ENCODE peak calls at places on chromosomes 1 and 21, in six cellular contexts. L, S, G, E, T and O are unnamed samples.

GRCh38 chr21:43866233-43866632 is 1.2 kb downstream of the AGPAT3 start:
- DNase-seq in L (no peak), S (no peak), G (peak; percentile 63), E (peak; percentile 39), T (no peak), O (peak; percentile 82)

GRCh38 chr1:2003564-2004131 is at the start of gene CFAP74:
- DNase-seq in L (no peak), S (no peak), G (no peak), E (peak; percentile 92), T (no peak), O (no peak)

GRCh38 chr1:59924653-59925052 is 1.9 kb downstream of the CYP2J2 start:
- DNase-seq in L (no peak), S (no peak), G (no peak), E (no peak), T (no peak), O (no peak)

GRCh38 chr1:67888707-67889106 is 55.4 kb upstream of the GNG12 start:
- DNase-seq in L (no peak), S (no peak), G (no peak), E (peak; percentile 9), T (no peak), O (no peak)

GRCh38 chr1:21490774-21491482 is 18.3 kb upstream of the ALPL start:
- DNase-seq in L (no peak), S (peak; percentile 67), G (peak; percentile 21), E (no peak), T (peak; percentile 44), O (no peak)

GRCh38 chr1:14733053-14733778 is 134.7 kb downstream of the KAZN start:
- DNase-seq in L (no peak), S (no peak), G (no peak), E (peak; percentile 28), T (no peak), O (no peak)

GRCh38 chr1:33972676-33973395 is 109.0 kb downstream of the HMGB4 start:
- DNase-seq in L (no peak), S (no peak), G (no peak), E (no peak), T (no peak), O (peak; percentile 33)

GRCh38 chr1:199866210-199866617 is 161.3 kb upstream of the NR5A2 start:
- DNase-seq in L (no peak), S (no peak), G (no peak), E (no peak), T (no peak), O (no peak)

GRCh38 chr1:94314222-94314858 is 77.0 kb upstream of the ARHGAP29 start:
- DNase-seq in L (no peak), S (no peak), G (no peak), E (no peak), T (no peak), O (no peak)

GRCh38 chr1:50422946-50423669 is at the start of gene DMRTA2:
- DNase-seq in L (no peak), S (peak; percentile 56), G (no peak), E (peak; percentile 63), T (no peak), O (no peak)

GRCh38 chr1:47710075-47711071 is 272.5 kb downstream of the FOXD2 start:
- DNase-seq in L (peak; percentile 83), S (peak; percentile 49), G (peak; percentile 75), E (peak; percentile 78), T (peak; percentile 49), O (peak; percentile 88)

GRCh38 chr1:30707412-30708360 is 15.7 kb downstream of the MATN1 start:
- DNase-seq in L (peak; percentile 70), S (peak; percentile 57), G (peak; percentile 58), E (peak; percentile 87), T (no peak), O (peak; percentile 82)

GRCh38 chr1:33182452-33182851 is 609 bp upstream of the TRIM62 start:
- DNase-seq in L (no peak), S (no peak), G (no peak), E (peak; percentile 7), T (no peak), O (no peak)

GRCh38 chr1:37478451-37478871 is 4.1 kb downstream of the ZC3H12A start:
- DNase-seq in L (peak; percentile 53), S (peak; percentile 34), G (peak; percentile 64), E (no peak), T (no peak), O (peak; percentile 85)

GRCh38 chr1:29325675-29326074 is 89.4 kb downstream of the PTPRU start:
- DNase-seq in L (no peak), S (no peak), G (no peak), E (no peak), T (no peak), O (no peak)

GRCh38 chr1:43707191-43708005 is at the start of gene ST3GAL3:
- DNase-seq in L (peak; percentile 92), S (peak; percentile 86), G (peak; percentile 95), E (peak; percentile 96), T (peak; percentile 81), O (peak; percentile 97)

GRCh38 chr1:59486595-59486994 is 189.7 kb downstream of the FGGY start:
- DNase-seq in L (no peak), S (no peak), G (no peak), E (no peak), T (no peak), O (no peak)

GRCh38 chr1:215539803-215540575 is 27.1 kb upstream of the KCTD3 start:
- DNase-seq in L (peak; percentile 39), S (no peak), G (no peak), E (no peak), T (no peak), O (no peak)

GRCh38 chr1:44544960-44545359 is 129.3 kb downstream of the TMEM53 start:
- DNase-seq in L (no peak), S (no peak), G (no peak), E (no peak), T (no peak), O (no peak)

GRCh38 chr1:31423418-31423947 is 10.5 kb downstream of the SERINC2 start:
- DNase-seq in L (no peak), S (no peak), G (no peak), E (no peak), T (no peak), O (no peak)

GRCh38 chr1:8026976-8027747 is 1.1 kb upstream of the ERRFI1 start:
- DNase-seq in L (peak; percentile 80), S (peak; percentile 94), G (no peak), E (no peak), T (no peak), O (no peak)

GRCh38 chr1:168396940-168397680 is 116.4 kb downstream of the TBX19 start:
- DNase-seq in L (no peak), S (no peak), G (no peak), E (no peak), T (peak; percentile 63), O (no peak)

GRCh38 chr1:243798726-243799125 is 51.3 kb downstream of the AKT3 start:
- DNase-seq in L (no peak), S (peak; percentile 80), G (no peak), E (no peak), T (peak; percentile 47), O (no peak)

GRCh38 chr1:119266386-119266785 is 102.2 kb upstream of the HAO2 start:
- DNase-seq in L (no peak), S (no peak), G (no peak), E (no peak), T (no peak), O (no peak)

GRCh38 chr1:89715677-89716076 is 82.8 kb downstream of the LRRC8C start:
- DNase-seq in L (no peak), S (no peak), G (no peak), E (no peak), T (no peak), O (no peak)

GRCh38 chr1:219340796-219341195 is 167.1 kb downstream of the LYPLAL1 start:
- DNase-seq in L (no peak), S (no peak), G (no peak), E (no peak), T (no peak), O (no peak)

GRCh38 chr1:219322766-219323165 is 149.1 kb downstream of the LYPLAL1 start:
- DNase-seq in L (no peak), S (no peak), G (no peak), E (no peak), T (no peak), O (no peak)

GRCh38 chr1:97209381-97209780 is 487.8 kb downstream of the PTBP2 start:
- DNase-seq in L (no peak), S (no peak), G (no peak), E (no peak), T (no peak), O (no peak)

GRCh38 chr1:85372683-85373446 is 92.1 kb downstream of the DDAH1 start:
- DNase-seq in L (no peak), S (peak; percentile 23), G (no peak), E (no peak), T (no peak), O (no peak)

GRCh38 chr1:27605796-27606707 is 2.1 kb upstream of the AHDC1 start:
- DNase-seq in L (peak; percentile 51), S (peak; percentile 56), G (peak; percentile 63), E (peak; percentile 73), T (no peak), O (peak; percentile 86)

GRCh38 chr1:44237721-44238457 is 24.6 kb downstream of the DMAP1 start:
- DNase-seq in L (no peak), S (no peak), G (peak; percentile 13), E (peak; percentile 83), T (no peak), O (no peak)

GRCh38 chr1:187516874-187517273 is 688.1 kb downstream of the PLA2G4A start:
- DNase-seq in L (no peak), S (no peak), G (no peak), E (no peak), T (no peak), O (no peak)

GRCh38 chr1:203113308-203113707 is 14.2 kb upstream of the ADORA1 start:
- DNase-seq in L (no peak), S (no peak), G (no peak), E (no peak), T (no peak), O (no peak)

GRCh38 chr1:58403894-58404293 is 142.6 kb downstream of the OMA1 start:
- DNase-seq in L (no peak), S (no peak), G (no peak), E (no peak), T (no peak), O (no peak)